ENCODE peak calls at places on chromosomes 4 and X, in five cellular contexts. Q, Y, C, S and V are unnamed samples.

GRCh38 chrX:11888421-11888820 is 130.4 kb downstream of the MSL3 start:
- DNase-seq in S (no peak), Q (no peak), C (no peak), Y (no peak), V (no peak)

GRCh38 chrX:50430917-50431316 is 39.7 kb downstream of the DGKK start:
- DNase-seq in Y (no peak), S (no peak), C (no peak), Q (no peak), V (no peak)

GRCh38 chr4:15894923-15895411 is 43.6 kb downstream of the FGFBP1 start:
- DNase-seq in Q (no peak), S (no peak), C (no peak), Y (no peak), V (no peak)

GRCh38 chr4:39464886-39465501 is 6.1 kb downstream of the LIAS start:
- DNase-seq in Q (no peak), S (no peak), Y (no peak), C (no peak), V (no peak)

GRCh38 chr4:158299459-158300007 is 89.2 kb downstream of the TMEM144 start:
- DNase-seq in C (no peak), Y (no peak), Q (no peak), S (no peak), V (no peak)

GRCh38 chr4:26503427-26503826 is 13.1 kb upstream of the CCKAR start:
- DNase-seq in Y (no peak), S (no peak), C (no peak), Q (no peak), V (no peak)

GRCh38 chr4:153039542-153040185 is 103.5 kb downstream of the FHDC1 start:
- DNase-seq in S (no peak), C (no peak), Q (no peak), Y (no peak), V (no peak)

GRCh38 chr4:69546121-69546520 is 50.4 kb upstream of the UGT2B4 start:
- DNase-seq in S (no peak), Q (no peak), C (no peak), Y (no peak), V (no peak)

GRCh38 chr4:185508162-185508561 is 27.1 kb downstream of the PDLIM3 start:
- DNase-seq in C (no peak), S (no peak), Q (no peak), Y (no peak), V (no peak)

GRCh38 chrX:153934473-153935325 is at the start of gene NAA10:
- DNase-seq in Y (peak), Q (peak), S (peak), C (peak), V (peak)

GRCh38 chr4:84126061-84126787 is 372.9 kb downstream of the NKX6-1 start:
- DNase-seq in C (no peak), Y (no peak), S (no peak), Q (no peak), V (no peak)

GRCh38 chr4:773214-773613 is 52.7 kb downstream of the CPLX1 start:
- DNase-seq in Q (no peak), S (no peak), Y (no peak), C (no peak), V (no peak)

GRCh38 chr4:86720508-86721068 is 126.5 kb downstream of the PTPN13 start:
- DNase-seq in C (no peak), Y (no peak), Q (no peak), S (no peak), V (no peak)

GRCh38 chr4:5863461-5864113 is 29.3 kb downstream of the CRMP1 start:
- DNase-seq in Q (no peak), S (no peak), Y (no peak), C (no peak), V (no peak)

GRCh38 chr4:11404431-11404830 is 24.3 kb downstream of the HS3ST1 start:
- DNase-seq in C (no peak), Y (no peak), S (no peak), Q (no peak), V (no peak)

GRCh38 chr4:146232131-146232722 is 17.9 kb downstream of the REELD1 start:
- DNase-seq in Y (no peak), Q (no peak), C (no peak), S (no peak), V (no peak)

GRCh38 chr4:157739237-157739636 is 433.6 kb downstream of the GASK1B start:
- DNase-seq in C (no peak), Q (no peak), Y (no peak), S (no peak), V (no peak)

GRCh38 chrX:72620550-72621145 is 48.0 kb upstream of the HDAC8 start:
- DNase-seq in Q (no peak), Y (no peak), S (no peak), C (no peak), V (no peak)

GRCh38 chrX:28312965-28313364 is 274.3 kb upstream of the IL1RAPL1 start:
- DNase-seq in Y (no peak), C (no peak), S (no peak), Q (no peak), V (no peak)

GRCh38 chrX:1242901-1243402 is 25.7 kb upstream of the CSF2RA start:
- DNase-seq in C (no peak), Y (peak), S (no peak), Q (no peak), V (peak)

GRCh38 chr4:2054217-2054616 is 4.9 kb upstream of the NAT8L start:
- DNase-seq in S (no peak), Y (no peak), Q (no peak), C (no peak), V (no peak)